ENCODE peak calls at places on chromosomes 5 and 9, in four cellular contexts. One of them, this sample, is unnamed.
A peak's percentile ranks its signal among the peaks of the same experiment; 100 is the strongest.

GRCh38 chr5:164277720-164278119 is 772.3 kb downstream of the MAT2B start:
- DNase-seq in EL: no peak
- DNase-seq in NCI-H510A treated with DMSO at 0.1 percent for 48 hours: no peak
- DNase-seq in activated gamma-delta T cell: no peak
- DNase-seq in this sample: no peak

GRCh38 chr9:77830618-77831285 is 182.6 kb upstream of the GNA14 start:
- DNase-seq in EL: no peak
- DNase-seq in NCI-H510A treated with DMSO at 0.1 percent for 48 hours: no peak
- DNase-seq in activated gamma-delta T cell: no peak
- DNase-seq in this sample: no peak

GRCh38 chr5:142888469-142889085 is 118.4 kb downstream of the ARHGAP26 start:
- DNase-seq in EL: peak; percentile 66
- DNase-seq in NCI-H510A treated with DMSO at 0.1 percent for 48 hours: peak; percentile 2
- DNase-seq in activated gamma-delta T cell: no peak
- DNase-seq in this sample: peak; percentile 35

GRCh38 chr9:33375841-33376321 is 26.5 kb downstream of the AQP7 start:
- DNase-seq in EL: no peak
- DNase-seq in NCI-H510A treated with DMSO at 0.1 percent for 48 hours: no peak
- DNase-seq in activated gamma-delta T cell: no peak
- DNase-seq in this sample: no peak

GRCh38 chr9:135344915-135345500 is 134.6 kb upstream of the PPP1R26 start:
- DNase-seq in EL: no peak
- DNase-seq in NCI-H510A treated with DMSO at 0.1 percent for 48 hours: no peak
- DNase-seq in activated gamma-delta T cell: no peak
- DNase-seq in this sample: no peak

GRCh38 chr9:134068742-134069535 is 1.1 kb upstream of the BRD3 start:
- DNase-seq in EL: no peak
- DNase-seq in NCI-H510A treated with DMSO at 0.1 percent for 48 hours: no peak
- DNase-seq in activated gamma-delta T cell: no peak
- DNase-seq in this sample: no peak

GRCh38 chr5:130227699-130228098 is 323.4 kb downstream of the CHSY3 start:
- DNase-seq in EL: no peak
- DNase-seq in NCI-H510A treated with DMSO at 0.1 percent for 48 hours: no peak
- DNase-seq in activated gamma-delta T cell: no peak
- DNase-seq in this sample: no peak

GRCh38 chr5:96569770-96570169 is 92.4 kb upstream of the CAST start:
- DNase-seq in EL: no peak
- DNase-seq in NCI-H510A treated with DMSO at 0.1 percent for 48 hours: no peak
- DNase-seq in activated gamma-delta T cell: no peak
- DNase-seq in this sample: no peak

GRCh38 chr5:140112685-140113179 is 1.2 kb upstream of the PURA start:
- DNase-seq in EL: peak; percentile 68
- DNase-seq in NCI-H510A treated with DMSO at 0.1 percent for 48 hours: no peak
- DNase-seq in activated gamma-delta T cell: no peak
- DNase-seq in this sample: no peak

GRCh38 chr5:154189819-154190651 is 498 bp upstream of the GALNT10 start:
- DNase-seq in EL: peak; percentile 81
- DNase-seq in NCI-H510A treated with DMSO at 0.1 percent for 48 hours: peak; percentile 30
- DNase-seq in activated gamma-delta T cell: peak; percentile 69
- DNase-seq in this sample: peak; percentile 67

GRCh38 chr5:13660072-13660471 is 284.4 kb downstream of the DNAH5 start:
- DNase-seq in EL: peak; percentile 51
- DNase-seq in NCI-H510A treated with DMSO at 0.1 percent for 48 hours: peak; percentile 7
- DNase-seq in activated gamma-delta T cell: no peak
- DNase-seq in this sample: no peak

GRCh38 chr9:124489222-124489621 is 18.0 kb downstream of the NR5A1 start:
- DNase-seq in EL: peak; percentile 69
- DNase-seq in NCI-H510A treated with DMSO at 0.1 percent for 48 hours: no peak
- DNase-seq in activated gamma-delta T cell: no peak
- DNase-seq in this sample: no peak

GRCh38 chr9:135146766-135147472 is 59.5 kb downstream of the OLFM1 start:
- DNase-seq in EL: no peak
- DNase-seq in NCI-H510A treated with DMSO at 0.1 percent for 48 hours: no peak
- DNase-seq in activated gamma-delta T cell: no peak
- DNase-seq in this sample: no peak

GRCh38 chr9:121692606-121693505 is 41.4 kb downstream of the DAB2IP start:
- DNase-seq in EL: peak; percentile 77
- DNase-seq in NCI-H510A treated with DMSO at 0.1 percent for 48 hours: no peak
- DNase-seq in activated gamma-delta T cell: no peak
- DNase-seq in this sample: no peak

GRCh38 chr5:94010814-94011213 is 269.4 kb upstream of the POU5F2 start:
- DNase-seq in EL: no peak
- DNase-seq in NCI-H510A treated with DMSO at 0.1 percent for 48 hours: no peak
- DNase-seq in activated gamma-delta T cell: no peak
- DNase-seq in this sample: no peak

GRCh38 chr5:74892921-74893320 is 26.7 kb upstream of the FAM169A start:
- DNase-seq in EL: no peak
- DNase-seq in NCI-H510A treated with DMSO at 0.1 percent for 48 hours: no peak
- DNase-seq in activated gamma-delta T cell: no peak
- DNase-seq in this sample: no peak

GRCh38 chr9:10571699-10572098 is 41.1 kb downstream of the PTPRD start:
- DNase-seq in EL: no peak
- DNase-seq in NCI-H510A treated with DMSO at 0.1 percent for 48 hours: no peak
- DNase-seq in activated gamma-delta T cell: no peak
- DNase-seq in this sample: no peak

GRCh38 chr5:141533897-141534296 is 45.0 kb downstream of the PCDHGC5 start:
- DNase-seq in EL: peak; percentile 27
- DNase-seq in NCI-H510A treated with DMSO at 0.1 percent for 48 hours: no peak
- DNase-seq in activated gamma-delta T cell: no peak
- DNase-seq in this sample: no peak

GRCh38 chr9:83554278-83554677 is 16.1 kb upstream of the FRMD3 start:
- DNase-seq in EL: no peak
- DNase-seq in NCI-H510A treated with DMSO at 0.1 percent for 48 hours: no peak
- DNase-seq in activated gamma-delta T cell: no peak
- DNase-seq in this sample: no peak

GRCh38 chr5:50969207-50970145 is 303.0 kb downstream of the PARP8 start:
- DNase-seq in EL: no peak
- DNase-seq in NCI-H510A treated with DMSO at 0.1 percent for 48 hours: no peak
- DNase-seq in activated gamma-delta T cell: peak; percentile 5
- DNase-seq in this sample: peak; percentile 51

GRCh38 chr9:118614011-118614410 is 755.2 kb downstream of the BRINP1 start:
- DNase-seq in EL: no peak
- DNase-seq in NCI-H510A treated with DMSO at 0.1 percent for 48 hours: no peak
- DNase-seq in activated gamma-delta T cell: no peak
- DNase-seq in this sample: no peak

GRCh38 chr9:129497837-129498450 is 123.0 kb downstream of the C9orf50 start:
- DNase-seq in EL: no peak
- DNase-seq in NCI-H510A treated with DMSO at 0.1 percent for 48 hours: no peak
- DNase-seq in activated gamma-delta T cell: no peak
- DNase-seq in this sample: no peak

GRCh38 chr9:114779352-114779845 is 26.4 kb downstream of the TNFSF15 start:
- DNase-seq in EL: peak; percentile 8
- DNase-seq in NCI-H510A treated with DMSO at 0.1 percent for 48 hours: peak; percentile 63
- DNase-seq in activated gamma-delta T cell: no peak
- DNase-seq in this sample: peak; percentile 7

GRCh38 chr5:2113348-2114131 is 230.8 kb upstream of the IRX4 start:
- DNase-seq in EL: no peak
- DNase-seq in NCI-H510A treated with DMSO at 0.1 percent for 48 hours: no peak
- DNase-seq in activated gamma-delta T cell: no peak
- DNase-seq in this sample: no peak

GRCh38 chr5:30871191-30871590 is 322.3 kb upstream of the CDH6 start:
- DNase-seq in EL: no peak
- DNase-seq in NCI-H510A treated with DMSO at 0.1 percent for 48 hours: no peak
- DNase-seq in activated gamma-delta T cell: no peak
- DNase-seq in this sample: no peak

GRCh38 chr5:168734657-168735344 is 155.6 kb upstream of the PANK3 start:
- DNase-seq in EL: no peak
- DNase-seq in NCI-H510A treated with DMSO at 0.1 percent for 48 hours: no peak
- DNase-seq in activated gamma-delta T cell: no peak
- DNase-seq in this sample: no peak

GRCh38 chr9:119036969-119037368 is 332.3 kb downstream of the BRINP1 start:
- DNase-seq in EL: no peak
- DNase-seq in NCI-H510A treated with DMSO at 0.1 percent for 48 hours: no peak
- DNase-seq in activated gamma-delta T cell: no peak
- DNase-seq in this sample: no peak

GRCh38 chr9:113649054-113649453 is 185.5 kb downstream of the RGS3 start:
- DNase-seq in EL: peak; percentile 64
- DNase-seq in NCI-H510A treated with DMSO at 0.1 percent for 48 hours: no peak
- DNase-seq in activated gamma-delta T cell: no peak
- DNase-seq in this sample: no peak

GRCh38 chr5:76532061-76532460 is 91.1 kb downstream of the F2RL2 start:
- DNase-seq in EL: no peak
- DNase-seq in NCI-H510A treated with DMSO at 0.1 percent for 48 hours: no peak
- DNase-seq in activated gamma-delta T cell: no peak
- DNase-seq in this sample: no peak

GRCh38 chr9:78029601-78030552 is 1.7 kb downstream of the GNAQ start:
- DNase-seq in EL: peak; percentile 49
- DNase-seq in NCI-H510A treated with DMSO at 0.1 percent for 48 hours: peak; percentile 19
- DNase-seq in activated gamma-delta T cell: no peak
- DNase-seq in this sample: peak; percentile 50

GRCh38 chr5:173771058-173771742 is 116.9 kb upstream of the CPEB4 start:
- DNase-seq in EL: no peak
- DNase-seq in NCI-H510A treated with DMSO at 0.1 percent for 48 hours: peak; percentile 8
- DNase-seq in activated gamma-delta T cell: no peak
- DNase-seq in this sample: peak; percentile 5

GRCh38 chr5:99088309-99088708 is 159.5 kb upstream of the CHD1 start:
- DNase-seq in EL: no peak
- DNase-seq in NCI-H510A treated with DMSO at 0.1 percent for 48 hours: no peak
- DNase-seq in activated gamma-delta T cell: no peak
- DNase-seq in this sample: peak; percentile 0

GRCh38 chr9:99050292-99050911 is 54.5 kb upstream of the TGFBR1 start:
- DNase-seq in EL: peak; percentile 83
- DNase-seq in NCI-H510A treated with DMSO at 0.1 percent for 48 hours: no peak
- DNase-seq in activated gamma-delta T cell: no peak
- DNase-seq in this sample: peak; percentile 28

GRCh38 chr5:72510610-72511121 is 3.5 kb upstream of the ZNF366 start:
- DNase-seq in EL: peak; percentile 89
- DNase-seq in NCI-H510A treated with DMSO at 0.1 percent for 48 hours: no peak
- DNase-seq in activated gamma-delta T cell: no peak
- DNase-seq in this sample: no peak

GRCh38 chr9:128104171-128104618 is 23.3 kb downstream of the PTGES2 start:
- DNase-seq in EL: no peak
- DNase-seq in NCI-H510A treated with DMSO at 0.1 percent for 48 hours: no peak
- DNase-seq in activated gamma-delta T cell: no peak
- DNase-seq in this sample: peak; percentile 72

GRCh38 chr5:1526151-1526631 is 2.4 kb upstream of the LPCAT1 start:
- DNase-seq in EL: no peak
- DNase-seq in NCI-H510A treated with DMSO at 0.1 percent for 48 hours: no peak
- DNase-seq in activated gamma-delta T cell: no peak
- DNase-seq in this sample: no peak

GRCh38 chr5:158410976-158411375 is 552.0 kb upstream of the CLINT1 start:
- DNase-seq in EL: no peak
- DNase-seq in NCI-H510A treated with DMSO at 0.1 percent for 48 hours: no peak
- DNase-seq in activated gamma-delta T cell: no peak
- DNase-seq in this sample: no peak

GRCh38 chr5:127386557-127386956 is 96.0 kb downstream of the MEGF10 start:
- DNase-seq in EL: peak; percentile 73
- DNase-seq in NCI-H510A treated with DMSO at 0.1 percent for 48 hours: no peak
- DNase-seq in activated gamma-delta T cell: no peak
- DNase-seq in this sample: no peak

GRCh38 chr5:1706021-1706420 is 93.6 kb downstream of the MRPL36 start:
- DNase-seq in EL: no peak
- DNase-seq in NCI-H510A treated with DMSO at 0.1 percent for 48 hours: no peak
- DNase-seq in activated gamma-delta T cell: no peak
- DNase-seq in this sample: no peak

GRCh38 chr9:21833090-21833801 is 30.8 kb downstream of the MTAP start:
- DNase-seq in EL: no peak
- DNase-seq in NCI-H510A treated with DMSO at 0.1 percent for 48 hours: no peak
- DNase-seq in activated gamma-delta T cell: no peak
- DNase-seq in this sample: peak; percentile 34